ENCODE peak calls at places on chromosomes 1 and 21, in four cellular contexts. K is Panc1, H is tibial nerve, W is GM13976. N is an unnamed sample.

GRCh38 chr1:40014812-40015594 is 25.5 kb upstream of the CAP1 start:
- DNase-seq in K (peak; percentile 94), H (no peak), W (no peak), N (no peak)

GRCh38 chr1:116498789-116499628 is 71.8 kb downstream of the CD58 start:
- DNase-seq in K (no peak), H (peak; percentile 79), W (peak; percentile 71), N (peak; percentile 65)

GRCh38 chr1:59730759-59731478 is 83.8 kb upstream of the HOOK1 start:
- DNase-seq in K (peak; percentile 80), H (peak; percentile 87), W (no peak), N (no peak)

GRCh38 chr21:34511154-34511553 is 856 bp downstream of the KCNE1 start:
- DNase-seq in K (no peak), H (no peak), W (no peak), N (no peak)

GRCh38 chr1:85496881-85497582 is 32.1 kb upstream of the DDAH1 start:
- DNase-seq in K (no peak), H (no peak), W (no peak), N (no peak)

GRCh38 chr1:110619412-110620249 is 13.5 kb upstream of the KCNA2 start:
- DNase-seq in K (peak; percentile 24), H (peak; percentile 70), W (peak; percentile 87), N (peak; percentile 92)

GRCh38 chr1:33025761-33026160 is 10.9 kb downstream of the AK2 start:
- DNase-seq in K (no peak), H (no peak), W (no peak), N (no peak)

GRCh38 chr1:67646145-67647035 is 38.6 kb upstream of the GADD45A start:
- DNase-seq in K (no peak), H (no peak), W (no peak), N (no peak)

GRCh38 chr1:156945881-156946661 is 25.6 kb downstream of the LRRC71 start:
- DNase-seq in K (no peak), H (no peak), W (no peak), N (no peak)

GRCh38 chr1:198174297-198174696 is 17.5 kb downstream of the NEK7 start:
- DNase-seq in K (no peak), H (no peak), W (no peak), N (peak; percentile 42)

GRCh38 chr1:39799770-39800470 is 11.3 kb upstream of the BMP8B start:
- DNase-seq in K (peak; percentile 77), H (peak; percentile 73), W (peak; percentile 79), N (peak; percentile 76)

GRCh38 chr1:151238467-151238739 is 16.1 kb upstream of the PSMD4 start:
- DNase-seq in K (no peak), H (no peak), W (no peak), N (no peak)

GRCh38 chr1:222829868-222830267 is 15.0 kb downstream of the DISP1 start:
- DNase-seq in K (no peak), H (no peak), W (no peak), N (no peak)

GRCh38 chr1:187252923-187253322 is 424.2 kb downstream of the PLA2G4A start:
- DNase-seq in K (no peak), H (no peak), W (no peak), N (no peak)

GRCh38 chr1:164667600-164667999 is 108.6 kb downstream of the PBX1 start:
- DNase-seq in K (no peak), H (no peak), W (no peak), N (peak; percentile 15)

GRCh38 chr1:94621392-94621791 is 79.8 kb upstream of the F3 start:
- DNase-seq in K (no peak), H (no peak), W (no peak), N (no peak)

GRCh38 chr1:234775477-234776246 is 165.7 kb upstream of the IRF2BP2 start:
- DNase-seq in K (no peak), H (no peak), W (no peak), N (no peak)

GRCh38 chr1:28301368-28302174 is 27.3 kb upstream of the MED18 start:
- DNase-seq in K (no peak), H (no peak), W (no peak), N (no peak)

GRCh38 chr1:101520302-101520701 is 283.5 kb downstream of the S1PR1 start:
- DNase-seq in K (peak; percentile 12), H (no peak), W (peak; percentile 32), N (peak; percentile 63)

GRCh38 chr1:210123924-210124589 is 108.5 kb upstream of the SERTAD4 start:
- DNase-seq in K (no peak), H (no peak), W (no peak), N (no peak)

GRCh38 chr1:227333423-227333822 is 15.1 kb upstream of the CDC42BPA start:
- DNase-seq in K (no peak), H (no peak), W (no peak), N (no peak)

GRCh38 chr21:43696214-43696613 is 22.7 kb upstream of the PDXK start:
- DNase-seq in K (no peak), H (no peak), W (no peak), N (no peak)

GRCh38 chr1:178500091-178500770 is 3.5 kb upstream of the CLEC20A start:
- DNase-seq in K (no peak), H (no peak), W (no peak), N (no peak)

GRCh38 chr21:45126983-45127382 is 52.6 kb downstream of the ADARB1 start:
- DNase-seq in K (no peak), H (no peak), W (no peak), N (no peak)

GRCh38 chr1:41464886-41465285 is 19.6 kb downstream of the EDN2 start:
- DNase-seq in K (no peak), H (no peak), W (no peak), N (no peak)

GRCh38 chr1:228315484-228315944 is 91.1 kb downstream of the TRIM11 start:
- DNase-seq in K (no peak), H (no peak), W (no peak), N (no peak)

GRCh38 chr1:87330201-87330953 is 1.7 kb downstream of the LMO4 start:
- DNase-seq in K (no peak), H (peak; percentile 40), W (peak; percentile 34), N (peak; percentile 46)

GRCh38 chr1:41355761-41356160 is 5.5 kb upstream of the FOXO6 start:
- DNase-seq in K (no peak), H (no peak), W (no peak), N (no peak)

GRCh38 chr1:22114083-22115012 is 28.5 kb downstream of the WNT4 start:
- DNase-seq in K (no peak), H (no peak), W (no peak), N (no peak)

GRCh38 chr1:191974004-191974403 is 184.3 kb upstream of the RGS18 start:
- DNase-seq in K (no peak), H (no peak), W (no peak), N (no peak)

GRCh38 chr1:162551969-162552683 is 9.4 kb upstream of the UAP1 start:
- DNase-seq in K (no peak), H (peak; percentile 63), W (no peak), N (no peak)

GRCh38 chr1:15000671-15001070 is 152.9 kb upstream of the TMEM51 start:
- DNase-seq in K (no peak), H (no peak), W (no peak), N (no peak)

GRCh38 chr1:213014642-213015041 is 1.0 kb downstream of the ANGEL2 start:
- DNase-seq in K (no peak), H (no peak), W (no peak), N (peak; percentile 12)

GRCh38 chr1:111754964-111755320 is 759 bp upstream of the DDX20 start:
- DNase-seq in K (no peak), H (peak; percentile 36), W (no peak), N (peak; percentile 54)

GRCh38 chr1:8903410-8903809 is 24.9 kb upstream of the ENO1 start:
- DNase-seq in K (no peak), H (no peak), W (no peak), N (no peak)

GRCh38 chr1:247243738-247244137 is 12.1 kb upstream of the VN1R5 start:
- DNase-seq in K (no peak), H (no peak), W (no peak), N (no peak)

GRCh38 chr1:24045766-24046165 is 65.6 kb upstream of the SRSF10 start:
- DNase-seq in K (no peak), H (no peak), W (no peak), N (no peak)

GRCh38 chr1:13992489-13993285 is 292.7 kb downstream of the PRDM2 start:
- DNase-seq in K (no peak), H (no peak), W (no peak), N (no peak)
- TF ChIP-seq CTCF in K (no peak), H (no peak), W (no peak), N (no peak)

GRCh38 chr1:3023994-3024393 is 2.7 kb downstream of the ACTRT2 start:
- DNase-seq in K (no peak), H (no peak), W (no peak), N (no peak)
- TF ChIP-seq CTCF in K (no peak), H (no peak), W (no peak), N (no peak)

GRCh38 chr1:203215573-203215972 is 13.9 kb downstream of the CHIT1 start:
- DNase-seq in K (no peak), H (no peak), W (no peak), N (no peak)

GRCh38 chr1:203219171-203219570 is 10.3 kb downstream of the CHIT1 start:
- DNase-seq in K (no peak), H (no peak), W (no peak), N (no peak)

GRCh38 chr1:203216274-203217138 is 13.0 kb downstream of the CHIT1 start:
- DNase-seq in K (peak; percentile 53), H (peak; percentile 79), W (peak; percentile 81), N (peak; percentile 75)

GRCh38 chr1:203217668-203218067 is 11.8 kb downstream of the CHIT1 start:
- DNase-seq in K (no peak), H (no peak), W (no peak), N (no peak)

DNA sequence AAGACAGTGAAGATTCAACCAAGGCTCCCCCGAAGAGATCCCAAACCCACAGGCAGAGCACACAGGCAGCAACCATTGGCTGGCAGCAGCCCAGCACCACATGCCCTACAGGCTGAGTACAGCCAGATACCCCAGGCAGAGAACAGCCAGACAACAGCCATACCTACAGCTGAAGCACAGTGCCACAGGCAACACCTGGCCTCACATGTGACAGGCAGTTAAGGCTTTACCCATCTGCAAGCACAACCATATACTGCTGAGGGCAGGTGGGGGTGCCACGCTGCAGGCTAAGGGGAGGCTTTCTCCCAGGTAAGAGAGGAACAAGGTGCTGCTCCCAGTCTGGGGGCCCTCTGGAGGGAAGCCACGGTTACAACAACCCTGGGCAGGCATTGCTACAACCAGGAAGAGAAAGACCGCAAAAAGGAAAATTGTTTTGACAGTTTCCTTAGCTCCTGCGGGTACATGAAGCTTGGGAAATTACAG is 12.3 kb downstream of the CHIT1 start:
- DNase-seq in K (no peak), H (no peak), W (no peak), N (no peak)
- TF ChIP-seq CTCF in K (no peak), H (no peak), W (no peak), N (no peak)

GRCh38 chr1:5796028-5796427 is 196.2 kb downstream of the NPHP4 start:
- DNase-seq in K (no peak), H (no peak), W (no peak), N (no peak)

GRCh38 chr1:5794279-5794678 is 197.9 kb downstream of the NPHP4 start:
- DNase-seq in K (no peak), H (no peak), W (no peak), N (no peak)

GRCh38 chr1:5798904-5799303 is 193.3 kb downstream of the NPHP4 start:
- DNase-seq in K (no peak), H (no peak), W (no peak), N (no peak)

GRCh38 chr1:5798151-5798730 is 194.0 kb downstream of the NPHP4 start:
- DNase-seq in K (no peak), H (no peak), W (no peak), N (no peak)

GRCh38 chr1:5793516-5793915 is 198.7 kb downstream of the NPHP4 start:
- DNase-seq in K (no peak), H (no peak), W (no peak), N (no peak)
- TF ChIP-seq CTCF in K (no peak), H (no peak), W (no peak), N (no peak)

N was measured in GM12865.